ENCODE peak calls at places on chromosomes 2 and 18, in ten cellular contexts. K is right cardiac atrium; Q is activated CD8-positive, alpha-beta memory T cell treated with anti-CD3 and anti-CD28 coated beads, Interleukin-2, amount 50 U/mL, for 48 hours; B is H9; S is GM06990; H is lung; G is T-helper 22 cell; F is thoracic aorta; N is activated T-cell treated with anti-CD3 and anti-CD28 coated beads for 1 hour; R is activated T-helper 1 cell treated with anti-CD3 and anti-CD28 coated beads, Interleukin-12 subunit alpha, Interleukin-12 subunit beta, Interleukin-2, Interleukin-4 antibody, amounts not matched to agents 30 ng/mL and 10 ng/mL and 1 ng/mL, durations not matched to agents 14 hours and 24 hours and 36 hours. I is an unnamed sample.

GRCh38 chr18:55268629-55269275 is 309.5 kb upstream of the CCDC68 start:
- DNase-seq in K (no peak), Q (no peak), B (no peak), S (no peak), H (no peak), G (no peak), F (no peak), N (no peak), R (no peak), I (no peak)

GRCh38 chr18:51461956-51462355 is 264.5 kb upstream of the MEX3C start:
- DNase-seq in K (no peak), Q (no peak), B (no peak), S (no peak), H (no peak), G (no peak), F (no peak), N (no peak), R (no peak), I (no peak)

GRCh38 chr18:10062292-10062940 is 148.6 kb downstream of the VAPA start:
- DNase-seq in K (no peak), Q (no peak), B (no peak), S (no peak), H (no peak), G (no peak), F (no peak), N (no peak), R (no peak), I (no peak)

GRCh38 chr2:105521176-105521575 is 122.3 kb upstream of the FHL2 start:
- DNase-seq in K (no peak), Q (no peak), B (no peak), S (no peak), H (no peak), G (no peak), F (no peak), N (no peak), R (no peak), I (no peak)

GRCh38 chr18:76435321-76435989 is 59.6 kb downstream of the ZNF516 start:
- DNase-seq in K (no peak), Q (no peak), B (no peak), S (no peak), H (no peak), G (no peak), F (no peak), N (no peak), R (no peak), I (no peak)

GRCh38 chr2:217632036-217632435 is 370.8 kb downstream of the TNS1 start:
- DNase-seq in K (no peak), Q (no peak), B (no peak), S (no peak), H (no peak), G (no peak), F (no peak), N (no peak), R (no peak), I (no peak)

GRCh38 chr2:216109962-216110614 is 940 bp downstream of the XRCC5 start:
- DNase-seq in K (no peak), Q (no peak), B (no peak), S (peak; percentile 43), H (no peak), G (no peak), F (no peak), N (no peak), R (no peak), I (no peak)

GRCh38 chr18:4125246-4125938 is 329.7 kb downstream of the DLGAP1 start:
- DNase-seq in K (peak; percentile 33), Q (no peak), B (peak; percentile 73), S (no peak), H (no peak), G (no peak), F (no peak), N (no peak), R (no peak), I (no peak)

GRCh38 chr2:123085479-123085878 is 939.6 kb upstream of the CNTNAP5 start:
- DNase-seq in K (no peak), Q (no peak), B (no peak), S (no peak), H (no peak), G (no peak), F (no peak), N (no peak), R (no peak), I (no peak)

GRCh38 chr2:46858697-46859080 is 56.9 kb downstream of the MCFD2 start:
- DNase-seq in K (no peak), Q (no peak), B (no peak), S (no peak), H (no peak), G (no peak), F (no peak), N (no peak), R (no peak), I (no peak)

GRCh38 chr18:61096231-61096630 is 237.0 kb upstream of the CDH20 start:
- DNase-seq in K (no peak), Q (no peak), B (no peak), S (no peak), H (no peak), G (no peak), F (no peak), N (no peak), R (no peak), I (no peak)

GRCh38 chr18:56563568-56563967 is 74.8 kb downstream of the TXNL1 start:
- DNase-seq in K (no peak), Q (no peak), B (peak; percentile 92), S (no peak), H (no peak), G (no peak), F (no peak), N (no peak), R (no peak), I (no peak)

GRCh38 chr18:48866028-48866733 is 84.6 kb downstream of the SMAD7 start:
- DNase-seq in K (peak; percentile 72), Q (no peak), B (no peak), S (no peak), H (no peak), G (no peak), F (no peak), N (no peak), R (no peak), I (no peak)

GRCh38 chr2:187769437-187769836 is 215.2 kb upstream of the TFPI start:
- DNase-seq in K (no peak), Q (no peak), B (no peak), S (no peak), H (no peak), G (no peak), F (no peak), N (no peak), R (no peak), I (no peak)

GRCh38 chr2:234102112-234102511 is 51.6 kb downstream of the SPP2 start:
- DNase-seq in K (no peak), Q (no peak), B (no peak), S (no peak), H (no peak), G (no peak), F (no peak), N (no peak), R (no peak), I (no peak)

GRCh38 chr2:20411361-20411894 is 35.4 kb upstream of the RHOB start:
- DNase-seq in K (peak; percentile 80), Q (peak; percentile 84), B (peak; percentile 91), S (no peak), H (peak; percentile 91), G (peak; percentile 20), F (peak; percentile 67), N (peak; percentile 66), R (peak; percentile 48), I (no peak)